ENCODE peak calls at places on chromosomes 5 and 9, in six cellular contexts. E is stimulated activated CD4-positive, alpha-beta T cell treated with anti-CD3 and anti-CD28 coated beads, Interleukin-15, amount 100 ng/mL, for 1 hour; P is A172; Q is NCI-H748 treated with DMSO at 0.1 percent for 48 hours; R is AG04450; Z is effector CD4-positive, alpha-beta T cell. I is an unnamed sample.

GRCh38 chr5:124963236-124963929 is 216.9 kb upstream of the ZNF608 start:
- DNase-seq in E (no peak), P (peak; percentile 24), Q (no peak), R (peak; percentile 85), Z (no peak), I (no peak)

GRCh38 chr5:179285236-179285635 is 60.0 kb downstream of the ADAMTS2 start:
- DNase-seq in E (no peak), P (no peak), Q (no peak), R (no peak), Z (no peak), I (no peak)

GRCh38 chr5:116025831-116026230 is 6.4 kb upstream of the ARL14EPL start:
- DNase-seq in E (no peak), P (no peak), Q (no peak), R (no peak), Z (no peak), I (no peak)

GRCh38 chr5:81022688-81023084 is 62.5 kb downstream of the RASGRF2 start:
- DNase-seq in E (no peak), P (no peak), Q (no peak), R (no peak), Z (no peak), I (no peak)

GRCh38 chr5:141245250-141245717 is at the start of gene PCDHB15:
- DNase-seq in E (no peak), P (no peak), Q (peak; percentile 68), R (no peak), Z (no peak), I (no peak)

GRCh38 chr5:66129184-66129583 is 14.9 kb upstream of the SREK1 start:
- DNase-seq in E (no peak), P (no peak), Q (no peak), R (no peak), Z (no peak), I (no peak)

GRCh38 chr5:122902263-122902662 is 56.9 kb downstream of the SNX24 start:
- DNase-seq in E (no peak), P (no peak), Q (no peak), R (no peak), Z (no peak), I (no peak)

GRCh38 chr5:132222649-132223038 is 5.0 kb downstream of the P4HA2 start:
- DNase-seq in E (no peak), P (no peak), Q (no peak), R (no peak), Z (no peak), I (no peak)

GRCh38 chr9:78021692-78022091 is 9.9 kb downstream of the GNAQ start:
- DNase-seq in E (no peak), P (no peak), Q (no peak), R (no peak), Z (no peak), I (no peak)

GRCh38 chr5:16456103-16456832 is 9.3 kb downstream of the ZNF622 start:
- DNase-seq in E (no peak), P (peak; percentile 80), Q (peak; percentile 95), R (peak; percentile 36), Z (peak; percentile 12), I (peak; percentile 64)

GRCh38 chr9:7055201-7055903 is 297.6 kb downstream of the KDM4C start:
- DNase-seq in E (no peak), P (no peak), Q (no peak), R (no peak), Z (no peak), I (peak; percentile 48)

GRCh38 chr5:117431091-117431490 is 856.5 kb upstream of the SEMA6A start:
- DNase-seq in E (no peak), P (no peak), Q (no peak), R (no peak), Z (no peak), I (no peak)

GRCh38 chr9:121750715-121751623 is 99.5 kb downstream of the DAB2IP start:
- DNase-seq in E (no peak), P (no peak), Q (no peak), R (no peak), Z (no peak), I (no peak)

GRCh38 chr5:38426986-38427950 is 129.2 kb downstream of the LIFR start:
- DNase-seq in E (no peak), P (no peak), Q (no peak), R (no peak), Z (no peak), I (no peak)

GRCh38 chr9:5321058-5321457 is 16.5 kb upstream of the RLN2 start:
- DNase-seq in E (no peak), P (no peak), Q (no peak), R (no peak), Z (no peak), I (peak; percentile 11)

GRCh38 chr5:133873936-133874585 is 94.4 kb downstream of the C5orf15 start:
- DNase-seq in E (no peak), P (no peak), Q (no peak), R (peak; percentile 7), Z (no peak), I (no peak)

GRCh38 chr9:112137066-112137465 is 38.0 kb downstream of the SUSD1 start:
- DNase-seq in E (no peak), P (no peak), Q (no peak), R (no peak), Z (no peak), I (no peak)

I was measured in T-helper 2 cell.